ENCODE peak calls at places on chromosomes 5 and 9, in five cellular contexts. S is lung; U is HCT116; T is CD4-positive, CD25-positive, alpha-beta regulatory T cell; A is AG04450. M is an unnamed sample.

GRCh38 chr9:109579191-109579948 is 81.3 kb upstream of the PTPN3 start:
- DNase-seq in S (no peak), U (no peak), T (no peak), A (no peak), M (no peak)

GRCh38 chr5:77642915-77643653 is 4.6 kb upstream of the OTP start:
- DNase-seq in U (no peak), A (no peak), T (no peak), S (no peak), M (no peak)

GRCh38 chr5:139246394-139246793 is 47.1 kb upstream of the MATR3 start:
- DNase-seq in U (no peak), T (no peak), S (peak; percentile 29), A (no peak), M (no peak)

GRCh38 chr5:172853355-172853975 is 19.4 kb downstream of the ERGIC1 start:
- DNase-seq in A (no peak), S (no peak), U (no peak), T (no peak), M (no peak)

GRCh38 chr9:95876595-95876994 is 1.1 kb downstream of the ERCC6L2 start:
- DNase-seq in U (no peak), T (no peak), S (no peak), A (no peak), M (peak; percentile 46)

GRCh38 chr9:135819905-135820304 is 87.4 kb downstream of the CAMSAP1 start:
- DNase-seq in T (no peak), U (no peak), A (no peak), S (no peak), M (no peak)

GRCh38 chr9:129958771-129959170 is 84.2 kb downstream of the FNBP1 start:
- DNase-seq in U (no peak), S (no peak), T (no peak), A (no peak), M (no peak)

GRCh38 chr5:107808671-107809137 is 138.0 kb upstream of the EFNA5 start:
- DNase-seq in S (no peak), T (no peak), A (no peak), U (no peak), M (no peak)

GRCh38 chr9:89632136-89633135 is 27.6 kb downstream of the GADD45G start:
- DNase-seq in A (no peak), S (no peak), T (no peak), U (no peak), M (no peak)

GRCh38 chr5:93819666-93820065 is 78.3 kb upstream of the POU5F2 start:
- DNase-seq in A (no peak), T (no peak), U (no peak), S (no peak), M (no peak)

GRCh38 chr9:3455088-3455487 is 70.7 kb downstream of the RFX3 start:
- DNase-seq in U (no peak), T (no peak), A (no peak), S (no peak), M (no peak)

GRCh38 chr9:126296687-126297086 is 29.9 kb upstream of the MVB12B start:
- DNase-seq in S (no peak), U (no peak), T (no peak), A (no peak), M (no peak)

GRCh38 chr5:177496111-177497010 is 1.0 kb downstream of the PDLIM7 start:
- DNase-seq in S (peak; percentile 55), T (no peak), U (peak; percentile 44), A (peak; percentile 92), M (no peak)

GRCh38 chr9:84667571-84668203 is 1.8 kb upstream of the NTRK2 start:
- DNase-seq in A (no peak), T (no peak), S (no peak), U (no peak), M (no peak)

GRCh38 chr5:54632131-54632551 is 114.6 kb downstream of the SNX18 start:
- DNase-seq in S (no peak), A (no peak), T (no peak), U (no peak), M (no peak)

GRCh38 chr5:54634089-54634488 is 116.5 kb downstream of the SNX18 start:
- DNase-seq in A (no peak), T (no peak), S (no peak), U (no peak), M (no peak)

GRCh38 chr5:54626407-54626806 is 108.8 kb downstream of the SNX18 start:
- DNase-seq in U (no peak), A (no peak), T (no peak), S (no peak), M (no peak)

GRCh38 chr5:54628049-54628448 is 110.5 kb downstream of the SNX18 start:
- DNase-seq in U (no peak), S (no peak), A (no peak), T (no peak), M (peak; percentile 63)

DNA sequence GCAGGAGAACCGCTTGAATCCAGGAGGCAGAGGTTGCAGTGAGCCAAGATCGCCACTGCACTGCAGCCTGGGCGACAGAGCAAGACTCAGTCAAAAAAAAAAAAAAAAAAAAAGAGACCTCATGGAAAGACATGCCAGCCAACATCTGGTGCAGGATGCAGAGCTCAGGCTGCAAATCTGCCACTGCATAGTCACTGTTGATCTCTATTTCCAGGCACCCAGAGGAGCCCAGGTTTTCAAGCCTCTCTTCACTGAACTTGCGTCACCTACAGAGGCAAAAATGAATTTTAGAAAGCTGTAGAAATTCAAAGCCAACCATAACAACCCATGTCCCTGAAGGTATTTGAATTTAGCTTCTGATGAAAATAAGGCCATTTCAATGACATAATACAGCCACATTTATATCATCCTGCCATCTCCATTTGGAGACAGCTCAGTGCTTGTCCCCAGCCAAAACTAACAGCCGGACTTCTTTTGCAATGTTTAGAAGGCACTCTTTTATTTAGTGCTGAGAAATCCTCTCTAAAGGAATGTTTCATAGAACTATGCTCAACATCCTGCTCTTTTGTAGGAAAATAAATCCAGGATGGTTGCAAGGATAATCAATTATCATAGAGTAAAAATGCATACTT is 113.3 kb downstream of the SNX18 start:
- DNase-seq in U (no peak), T (no peak), A (no peak), S (no peak), M (no peak)
- H3K27ac ChIP-seq in U (no peak overlapping the region), T (no peak overlapping the region), A (no peak overlapping the region), S (no peak overlapping the region), M (no peak overlapping the region)

GRCh38 chr5:39014544-39014943 is 59.7 kb downstream of the RICTOR start:
- DNase-seq in T (no peak), A (peak; percentile 82), U (no peak), S (no peak), M (no peak)
- H3K27ac ChIP-seq in T (no peak overlapping the region), A (no peak overlapping the region), U (no peak overlapping the region), S (no peak overlapping the region), M (no peak overlapping the region)

GRCh38 chr5:6736524-6737042 is 23.4 kb downstream of the TENT4A start:
- DNase-seq in A (no peak), T (no peak), S (no peak), U (no peak), M (no peak)
- H3K27ac ChIP-seq in A (no peak overlapping the region), T (peak overlapping the region; percentile 19), S (peak overlapping the region; percentile 11), U (no peak overlapping the region), M (peak overlapping the region; percentile 91)

DNA sequence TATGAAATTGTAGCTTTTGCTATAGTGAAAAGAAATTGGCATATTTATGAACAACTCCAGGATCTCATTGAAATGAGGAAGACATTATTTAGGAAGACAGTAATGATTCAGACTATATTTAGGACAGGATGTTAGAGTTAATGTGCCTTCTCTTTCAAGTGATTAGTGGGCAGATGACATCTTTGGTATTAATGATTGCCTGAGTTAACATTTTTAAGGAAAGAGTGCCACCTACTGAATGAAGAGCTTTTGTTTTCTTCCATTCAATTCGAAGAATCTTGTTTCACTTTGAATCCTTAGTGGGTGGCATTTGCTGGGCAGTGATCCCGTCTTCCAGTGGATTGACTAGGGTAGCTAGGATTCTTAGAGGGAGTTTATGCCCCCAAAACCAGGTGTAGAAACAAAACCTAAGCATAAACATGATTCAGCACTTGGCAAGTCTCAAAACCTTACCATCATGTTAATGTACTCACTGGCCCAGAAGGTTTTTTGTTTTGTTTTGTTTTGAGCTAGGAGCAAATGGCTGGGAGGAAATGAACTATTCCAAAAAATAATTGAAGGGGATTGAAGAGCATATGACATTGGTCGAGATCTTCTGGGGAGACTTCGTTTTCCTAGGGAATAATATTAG is 23.2 kb downstream of the MAP3K1 start:
- DNase-seq in A (peak; percentile 26), T (peak; percentile 69), U (no peak), S (no peak), M (peak; percentile 69)
- H3K27ac ChIP-seq in A (no peak overlapping the region), T (peak overlapping the region; percentile 74), U (no peak overlapping the region), S (no peak overlapping the region), M (no peak overlapping the region)

GRCh38 chr5:45772402-45772801 is 76.2 kb upstream of the HCN1 start:
- DNase-seq in U (no peak), T (no peak), S (no peak), A (no peak), M (no peak)
- H3K27ac ChIP-seq in U (no peak overlapping the region), T (no peak overlapping the region), S (no peak overlapping the region), A (no peak overlapping the region), M (no peak overlapping the region)

GRCh38 chr5:149432377-149432776 is 53.3 kb upstream of the IL17B start:
- DNase-seq in S (no peak), U (no peak), T (no peak), A (no peak), M (no peak)

GRCh38 chr5:149432861-149433462 is 53.9 kb upstream of the IL17B start:
- DNase-seq in A (no peak), S (no peak), U (no peak), T (no peak), M (no peak)

GRCh38 chr5:149427374-149427773 is 48.3 kb upstream of the IL17B start:
- DNase-seq in S (no peak), A (no peak), T (no peak), U (no peak), M (no peak)

GRCh38 chr5:149428032-149428431 is 48.9 kb upstream of the IL17B start:
- DNase-seq in A (no peak), U (no peak), S (no peak), T (no peak), M (no peak)

DNA sequence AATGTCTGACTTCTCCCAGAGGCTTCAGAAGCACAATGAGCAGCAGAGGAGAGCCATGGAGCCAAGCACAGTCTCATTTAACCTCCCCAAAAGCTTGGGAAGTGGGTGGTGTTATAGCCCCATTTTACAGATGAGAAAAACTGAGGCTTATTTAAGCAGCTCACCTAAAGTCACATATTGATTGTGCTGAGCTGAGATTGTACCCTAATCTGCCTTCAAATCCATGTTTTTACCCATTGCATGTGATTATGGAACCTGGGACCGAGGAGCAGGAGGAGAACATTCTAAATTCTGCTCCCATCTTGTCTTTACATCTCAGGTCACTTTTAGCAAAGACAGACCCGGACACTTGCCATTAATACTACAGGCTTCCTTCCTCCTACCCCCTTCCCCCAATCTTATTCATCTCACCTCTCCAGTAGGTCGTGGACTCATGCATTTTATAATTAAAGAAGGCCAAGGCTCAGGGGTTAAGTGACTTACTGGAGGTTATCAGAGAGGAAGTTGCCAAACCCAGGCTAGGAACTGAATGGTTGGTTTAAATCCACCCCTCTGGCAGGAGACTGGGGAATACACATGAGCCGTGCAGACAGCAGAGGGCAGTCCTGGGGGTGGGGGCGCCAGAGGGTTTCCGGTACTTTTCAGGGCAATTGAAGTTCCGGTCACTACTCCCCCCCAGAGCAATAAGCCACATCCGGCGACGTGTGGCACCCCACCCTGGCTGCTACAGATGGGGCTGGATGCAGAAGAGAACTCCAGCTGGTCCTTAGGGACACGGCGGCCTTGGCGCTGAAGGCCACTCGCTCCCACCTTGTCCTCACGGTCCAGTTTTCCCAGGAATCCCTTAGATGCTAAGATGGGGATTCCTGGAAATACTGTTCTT is 51.0 kb upstream of the IL17B start:
- DNase-seq in T (no peak), A (no peak), U (peak; percentile 66), S (peak; percentile 50), M (no peak)
- H3K27ac ChIP-seq in T (no peak overlapping the region), A (peak overlapping the region; percentile 68), U (peak overlapping the region; percentile 80), S (peak overlapping the region; percentile 76), M (no peak overlapping the region)

M was measured in small intestine.